ENCODE peak calls at places on chromosomes 2 and 18, in ten cellular contexts. One of them, this sample, is unnamed.
A peak's percentile ranks its signal among the peaks of the same experiment; 100 is the strongest.

GRCh38 chr2:204550738-204551137 is 5.5 kb downstream of the PARD3B start:
- DNase-seq in colonic mucosa: no peak
- DNase-seq in left ventricle myocardium inferior: no peak
- DNase-seq in pancreas: no peak
- DNase-seq in heart right ventricle: no peak
- DNase-seq in GM10248: no peak
- DNase-seq in neural progenitor cell: no peak
- DNase-seq in epithelial cell of esophagus: peak; percentile 27
- DNase-seq in cardiac fibroblast: peak; percentile 27
- DNase-seq in IMR-90: peak; percentile 96
- DNase-seq in this sample: no peak

GRCh38 chr2:68295523-68295922 is 24.2 kb downstream of the CNRIP1 start:
- DNase-seq in colonic mucosa: no peak
- DNase-seq in left ventricle myocardium inferior: no peak
- DNase-seq in pancreas: no peak
- DNase-seq in heart right ventricle: no peak
- DNase-seq in GM10248: no peak
- DNase-seq in neural progenitor cell: no peak
- DNase-seq in epithelial cell of esophagus: no peak
- DNase-seq in cardiac fibroblast: no peak
- DNase-seq in IMR-90: no peak
- DNase-seq in this sample: no peak

GRCh38 chr2:239577306-239577705 is 176.5 kb upstream of the HDAC4 start:
- DNase-seq in colonic mucosa: no peak
- DNase-seq in left ventricle myocardium inferior: no peak
- DNase-seq in pancreas: no peak
- DNase-seq in heart right ventricle: no peak
- DNase-seq in GM10248: no peak
- DNase-seq in neural progenitor cell: no peak
- DNase-seq in epithelial cell of esophagus: no peak
- DNase-seq in cardiac fibroblast: no peak
- DNase-seq in IMR-90: no peak
- DNase-seq in this sample: no peak

GRCh38 chr2:98088261-98088660 is 1.3 kb downstream of the VWA3B start:
- DNase-seq in colonic mucosa: peak; percentile 38
- DNase-seq in left ventricle myocardium inferior: no peak
- DNase-seq in pancreas: no peak
- DNase-seq in heart right ventricle: no peak
- DNase-seq in GM10248: peak; percentile 31
- DNase-seq in neural progenitor cell: no peak
- DNase-seq in epithelial cell of esophagus: no peak
- DNase-seq in cardiac fibroblast: no peak
- DNase-seq in IMR-90: no peak
- DNase-seq in this sample: no peak

GRCh38 chr2:45300026-45300750 is 290.9 kb upstream of the SIX2 start:
- DNase-seq in colonic mucosa: peak; percentile 76
- DNase-seq in left ventricle myocardium inferior: no peak
- DNase-seq in pancreas: no peak
- DNase-seq in heart right ventricle: no peak
- DNase-seq in GM10248: no peak
- DNase-seq in neural progenitor cell: no peak
- DNase-seq in epithelial cell of esophagus: no peak
- DNase-seq in cardiac fibroblast: no peak
- DNase-seq in IMR-90: no peak
- DNase-seq in this sample: no peak

GRCh38 chr2:160075171-160075570 is 12.8 kb upstream of the PLA2R1 start:
- DNase-seq in colonic mucosa: peak; percentile 31
- DNase-seq in left ventricle myocardium inferior: no peak
- DNase-seq in pancreas: no peak
- DNase-seq in heart right ventricle: no peak
- DNase-seq in GM10248: no peak
- DNase-seq in neural progenitor cell: no peak
- DNase-seq in epithelial cell of esophagus: peak; percentile 91
- DNase-seq in cardiac fibroblast: peak; percentile 94
- DNase-seq in IMR-90: peak; percentile 33
- DNase-seq in this sample: no peak

GRCh38 chr2:220556658-220557057 is 929.2 kb downstream of the SLC4A3 start:
- DNase-seq in colonic mucosa: no peak
- DNase-seq in left ventricle myocardium inferior: no peak
- DNase-seq in pancreas: no peak
- DNase-seq in heart right ventricle: no peak
- DNase-seq in GM10248: no peak
- DNase-seq in neural progenitor cell: no peak
- DNase-seq in epithelial cell of esophagus: peak; percentile 43
- DNase-seq in cardiac fibroblast: peak; percentile 30
- DNase-seq in IMR-90: peak; percentile 67
- DNase-seq in this sample: no peak

GRCh38 chr2:198098918-198099317 is 294.5 kb downstream of the PLCL1 start:
- DNase-seq in colonic mucosa: no peak
- DNase-seq in left ventricle myocardium inferior: no peak
- DNase-seq in pancreas: no peak
- DNase-seq in heart right ventricle: no peak
- DNase-seq in GM10248: no peak
- DNase-seq in neural progenitor cell: peak; percentile 67
- DNase-seq in epithelial cell of esophagus: peak; percentile 39
- DNase-seq in cardiac fibroblast: no peak
- DNase-seq in IMR-90: peak; percentile 15
- DNase-seq in this sample: no peak

GRCh38 chr2:192749606-192750200 is 555.0 kb upstream of the TMEFF2 start:
- DNase-seq in colonic mucosa: no peak
- DNase-seq in left ventricle myocardium inferior: no peak
- DNase-seq in pancreas: no peak
- DNase-seq in heart right ventricle: no peak
- DNase-seq in GM10248: no peak
- DNase-seq in neural progenitor cell: peak; percentile 38
- DNase-seq in epithelial cell of esophagus: peak; percentile 38
- DNase-seq in cardiac fibroblast: peak; percentile 5
- DNase-seq in IMR-90: no peak
- DNase-seq in this sample: no peak

GRCh38 chr18:37435150-37435872 is 130.3 kb downstream of the CELF4 start:
- DNase-seq in colonic mucosa: no peak
- DNase-seq in left ventricle myocardium inferior: no peak
- DNase-seq in pancreas: no peak
- DNase-seq in heart right ventricle: no peak
- DNase-seq in GM10248: no peak
- DNase-seq in neural progenitor cell: no peak
- DNase-seq in epithelial cell of esophagus: peak; percentile 20
- DNase-seq in cardiac fibroblast: no peak
- DNase-seq in IMR-90: no peak
- DNase-seq in this sample: no peak

GRCh38 chr18:76620326-76620813 is 125.3 kb upstream of the ZNF516 start:
- DNase-seq in colonic mucosa: peak; percentile 57
- DNase-seq in left ventricle myocardium inferior: peak; percentile 64
- DNase-seq in pancreas: no peak
- DNase-seq in heart right ventricle: peak; percentile 69
- DNase-seq in GM10248: peak; percentile 84
- DNase-seq in neural progenitor cell: peak; percentile 87
- DNase-seq in epithelial cell of esophagus: peak; percentile 75
- DNase-seq in cardiac fibroblast: peak; percentile 82
- DNase-seq in IMR-90: peak; percentile 77
- DNase-seq in this sample: peak; percentile 66
- TF ChIP-seq CTCF in colonic mucosa: peak; percentile 31
- TF ChIP-seq CTCF in left ventricle myocardium inferior: peak; percentile 73
- TF ChIP-seq CTCF in pancreas: no peak
- TF ChIP-seq CTCF in heart right ventricle: peak; percentile 53
- TF ChIP-seq CTCF in GM10248: peak; percentile 67
- TF ChIP-seq CTCF in neural progenitor cell: peak; percentile 60
- TF ChIP-seq CTCF in epithelial cell of esophagus: peak; percentile 62
- TF ChIP-seq CTCF in cardiac fibroblast: peak; percentile 78
- TF ChIP-seq CTCF in IMR-90: peak; percentile 66
- TF ChIP-seq CTCF in this sample: peak; percentile 38

GRCh38 chr2:85718006-85718391 is 23.8 kb downstream of the GNLY start:
- DNase-seq in colonic mucosa: no peak
- DNase-seq in left ventricle myocardium inferior: no peak
- DNase-seq in pancreas: no peak
- DNase-seq in heart right ventricle: no peak
- DNase-seq in GM10248: no peak
- DNase-seq in neural progenitor cell: no peak
- DNase-seq in epithelial cell of esophagus: no peak
- DNase-seq in cardiac fibroblast: no peak
- DNase-seq in IMR-90: no peak
- DNase-seq in this sample: no peak
- TF ChIP-seq CTCF in colonic mucosa: no peak
- TF ChIP-seq CTCF in left ventricle myocardium inferior: no peak
- TF ChIP-seq CTCF in pancreas: no peak
- TF ChIP-seq CTCF in heart right ventricle: no peak
- TF ChIP-seq CTCF in GM10248: no peak
- TF ChIP-seq CTCF in neural progenitor cell: no peak
- TF ChIP-seq CTCF in epithelial cell of esophagus: no peak
- TF ChIP-seq CTCF in cardiac fibroblast: no peak
- TF ChIP-seq CTCF in IMR-90: no peak
- TF ChIP-seq CTCF in this sample: no peak

GRCh38 chr2:88949336-88949735 is 257.9 kb downstream of the RPIA start:
- DNase-seq in colonic mucosa: no peak
- DNase-seq in left ventricle myocardium inferior: no peak
- DNase-seq in pancreas: no peak
- DNase-seq in heart right ventricle: no peak
- DNase-seq in GM10248: no peak
- DNase-seq in neural progenitor cell: no peak
- DNase-seq in epithelial cell of esophagus: no peak
- DNase-seq in cardiac fibroblast: no peak
- DNase-seq in IMR-90: no peak
- DNase-seq in this sample: no peak

GRCh38 chr2:88955607-88956006 is 264.1 kb downstream of the RPIA start:
- DNase-seq in colonic mucosa: no peak
- DNase-seq in left ventricle myocardium inferior: no peak
- DNase-seq in pancreas: no peak
- DNase-seq in heart right ventricle: no peak
- DNase-seq in GM10248: no peak
- DNase-seq in neural progenitor cell: no peak
- DNase-seq in epithelial cell of esophagus: peak; percentile 16
- DNase-seq in cardiac fibroblast: no peak
- DNase-seq in IMR-90: no peak
- DNase-seq in this sample: no peak

DNA sequence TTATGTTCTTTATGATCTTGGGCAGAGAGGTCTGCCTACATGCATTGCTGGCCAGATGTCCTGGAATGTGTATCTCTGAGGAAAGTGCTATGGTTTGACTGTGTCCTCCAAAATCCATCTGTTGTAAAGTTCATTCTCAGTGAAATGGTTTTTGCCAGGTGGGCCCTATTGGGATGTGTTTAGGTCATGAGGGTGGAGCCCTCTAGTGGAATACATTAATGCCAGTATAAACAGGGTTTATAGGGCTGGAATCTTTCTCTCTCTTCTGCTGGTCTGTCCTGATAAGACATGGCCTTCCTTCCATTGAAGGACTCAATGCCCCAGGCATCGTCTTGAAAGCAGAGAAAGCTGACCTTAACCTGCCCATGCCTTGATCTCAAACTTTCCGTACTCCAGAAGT is 258.5 kb downstream of the RPIA start:
- DNase-seq in colonic mucosa: no peak
- DNase-seq in left ventricle myocardium inferior: no peak
- DNase-seq in pancreas: no peak
- DNase-seq in heart right ventricle: no peak
- DNase-seq in GM10248: no peak
- DNase-seq in neural progenitor cell: no peak
- DNase-seq in epithelial cell of esophagus: peak; percentile 15
- DNase-seq in cardiac fibroblast: peak; percentile 7
- DNase-seq in IMR-90: no peak
- DNase-seq in this sample: no peak
- TF ChIP-seq CTCF in colonic mucosa: no peak
- TF ChIP-seq CTCF in left ventricle myocardium inferior: peak; percentile 55
- TF ChIP-seq CTCF in pancreas: no peak
- TF ChIP-seq CTCF in heart right ventricle: peak; percentile 25
- TF ChIP-seq CTCF in GM10248: no peak
- TF ChIP-seq CTCF in neural progenitor cell: no peak
- TF ChIP-seq CTCF in epithelial cell of esophagus: peak; percentile 20
- TF ChIP-seq CTCF in cardiac fibroblast: no peak
- TF ChIP-seq CTCF in IMR-90: peak; percentile 19
- TF ChIP-seq CTCF in this sample: peak; percentile 21

GRCh38 chr2:138503087-138503442 is 1.5 kb downstream of the SPOPL start:
- DNase-seq in colonic mucosa: no peak
- DNase-seq in left ventricle myocardium inferior: no peak
- DNase-seq in pancreas: no peak
- DNase-seq in heart right ventricle: no peak
- DNase-seq in GM10248: no peak
- DNase-seq in neural progenitor cell: no peak
- DNase-seq in epithelial cell of esophagus: peak; percentile 49
- DNase-seq in cardiac fibroblast: no peak
- DNase-seq in IMR-90: no peak
- DNase-seq in this sample: no peak

GRCh38 chr2:138502253-138503086 is 900 bp downstream of the SPOPL start:
- DNase-seq in colonic mucosa: no peak
- DNase-seq in left ventricle myocardium inferior: no peak
- DNase-seq in pancreas: no peak
- DNase-seq in heart right ventricle: no peak
- DNase-seq in GM10248: no peak
- DNase-seq in neural progenitor cell: peak; percentile 21
- DNase-seq in epithelial cell of esophagus: peak; percentile 48
- DNase-seq in cardiac fibroblast: peak; percentile 16
- DNase-seq in IMR-90: no peak
- DNase-seq in this sample: no peak

GRCh38 chr2:138500592-138501426 is 761 bp upstream of the SPOPL start:
- DNase-seq in colonic mucosa: no peak
- DNase-seq in left ventricle myocardium inferior: no peak
- DNase-seq in pancreas: peak; percentile 35
- DNase-seq in heart right ventricle: no peak
- DNase-seq in GM10248: no peak
- DNase-seq in neural progenitor cell: no peak
- DNase-seq in epithelial cell of esophagus: no peak
- DNase-seq in cardiac fibroblast: no peak
- DNase-seq in IMR-90: no peak
- DNase-seq in this sample: no peak

GRCh38 chr2:138499684-138500083 is 1.9 kb upstream of the SPOPL start:
- DNase-seq in colonic mucosa: no peak
- DNase-seq in left ventricle myocardium inferior: no peak
- DNase-seq in pancreas: no peak
- DNase-seq in heart right ventricle: no peak
- DNase-seq in GM10248: no peak
- DNase-seq in neural progenitor cell: no peak
- DNase-seq in epithelial cell of esophagus: no peak
- DNase-seq in cardiac fibroblast: no peak
- DNase-seq in IMR-90: no peak
- DNase-seq in this sample: no peak

DNA sequence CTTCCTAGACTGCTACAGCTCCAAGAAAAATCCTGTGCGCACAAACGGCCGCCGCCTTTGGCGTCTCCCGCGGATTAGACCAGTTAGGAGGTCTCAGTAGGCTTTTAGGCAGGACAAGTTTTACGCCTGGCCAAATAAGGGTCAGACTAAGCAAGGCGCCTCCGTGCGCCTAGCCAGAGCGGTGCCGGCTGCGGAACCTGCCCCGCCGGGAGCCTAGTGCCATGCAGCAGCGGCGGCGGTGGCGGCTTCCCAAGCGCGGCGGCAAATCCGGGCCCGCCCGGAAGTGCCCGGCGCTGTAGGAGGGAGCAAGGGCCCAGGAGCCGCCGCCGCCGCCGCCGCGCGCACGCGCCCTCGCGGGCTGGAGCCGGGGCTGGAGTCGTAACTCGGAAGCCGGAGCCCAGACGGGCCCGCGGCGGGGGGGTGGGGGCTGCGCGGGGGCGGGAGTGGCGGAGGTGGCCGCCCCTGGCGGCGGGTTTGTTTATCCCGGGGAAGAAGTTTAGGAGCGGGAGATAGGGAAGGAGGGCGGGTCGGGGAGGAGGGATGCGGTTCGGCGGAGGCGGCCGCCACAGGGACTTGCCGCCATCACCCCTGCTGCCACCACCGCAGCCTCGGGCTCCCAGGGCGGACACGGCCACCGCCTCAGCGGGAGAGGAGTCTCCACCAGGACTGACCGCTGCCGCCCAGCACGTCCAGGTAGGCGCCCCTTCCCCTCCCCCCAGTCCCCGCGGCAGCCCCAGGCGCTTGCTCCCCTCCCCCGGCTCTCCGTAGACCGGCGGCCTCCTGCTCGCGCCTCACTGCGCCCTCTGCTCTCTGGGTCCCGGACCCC is at the start of gene SPOPL:
- DNase-seq in colonic mucosa: peak; percentile 91
- DNase-seq in left ventricle myocardium inferior: peak; percentile 95
- DNase-seq in pancreas: peak; percentile 95
- DNase-seq in heart right ventricle: peak; percentile 90
- DNase-seq in GM10248: peak; percentile 94
- DNase-seq in neural progenitor cell: peak; percentile 95
- DNase-seq in epithelial cell of esophagus: peak; percentile 92
- DNase-seq in cardiac fibroblast: peak; percentile 92
- DNase-seq in IMR-90: peak; percentile 74
- DNase-seq in this sample: peak; percentile 86
- TF ChIP-seq CTCF in colonic mucosa: no peak
- TF ChIP-seq CTCF in left ventricle myocardium inferior: peak; percentile 61
- TF ChIP-seq CTCF in pancreas: peak; percentile 36
- TF ChIP-seq CTCF in heart right ventricle: peak; percentile 54
- TF ChIP-seq CTCF in GM10248: no peak
- TF ChIP-seq CTCF in neural progenitor cell: peak; percentile 36
- TF ChIP-seq CTCF in epithelial cell of esophagus: peak; percentile 10
- TF ChIP-seq CTCF in cardiac fibroblast: no peak
- TF ChIP-seq CTCF in IMR-90: no peak
- TF ChIP-seq CTCF in this sample: no peak

This sample was measured in activated CD8-positive, alpha-beta T cell treated with anti-CD3 and anti-CD28 coated beads for 36 hours.